ENCODE peak calls at places on chromosomes 3 and 15, in nine cellular contexts. R is astrocyte of the cerebellum, F is AG04450, W is PC-9, A is coronary artery, X is right atrium auricular region, U is WERI-Rb-1, V is astrocyte, M is brain microvascular endothelial cell. D is an unnamed sample.

GRCh38 chr3:29454326-29454725 is 173.5 kb downstream of the RBMS3 start:
- DNase-seq in V (no peak), X (no peak), W (no peak), A (no peak), R (no peak), U (no peak), F (no peak), M (no peak), D (no peak)

GRCh38 chr3:40464339-40465110 is 7.4 kb downstream of the RPL14 start:
- DNase-seq in U (no peak), F (no peak), X (no peak), W (no peak), M (no peak), V (no peak), R (no peak), A (no peak), D (no peak)

GRCh38 chr3:130412991-130413390 is 67.5 kb downstream of the COL6A5 start:
- DNase-seq in W (no peak), X (no peak), U (no peak), F (no peak), A (no peak), M (no peak), R (no peak), V (no peak), D (no peak)

GRCh38 chr15:41417418-41417811 is 520 bp downstream of the RTF1 start:
- DNase-seq in A (no peak), V (no peak), X (no peak), U (no peak), M (peak), F (no peak), R (no peak), W (no peak), D (peak)

GRCh38 chr3:158748237-158748828 is 16.1 kb upstream of the RARRES1 start:
- DNase-seq in A (peak), R (no peak), U (no peak), F (no peak), V (no peak), X (no peak), M (peak), W (peak), D (no peak)

GRCh38 chr3:45367451-45367850 is 20.9 kb upstream of the LARS2 start:
- DNase-seq in M (peak), W (no peak), U (no peak), F (peak), A (no peak), R (no peak), X (no peak), V (peak), D (peak)

GRCh38 chr3:56413911-56414310 is 54.4 kb downstream of the ERC2 start:
- DNase-seq in X (no peak), A (no peak), F (no peak), W (no peak), V (no peak), U (no peak), R (no peak), M (no peak), D (no peak)

GRCh38 chr3:134917631-134918030 is 122.6 kb downstream of the EPHB1 start:
- DNase-seq in F (no peak), V (no peak), W (no peak), U (no peak), R (no peak), M (no peak), A (no peak), X (no peak), D (peak)

GRCh38 chr15:31214864-31215489 is 111.7 kb upstream of the KLF13 start:
- DNase-seq in X (peak), R (no peak), V (no peak), U (no peak), F (no peak), M (no peak), W (no peak), A (no peak), D (peak)

GRCh38 chr15:68555348-68556037 is 23.3 kb upstream of the CORO2B start:
- DNase-seq in A (no peak), U (no peak), F (no peak), V (no peak), X (peak), M (no peak), R (no peak), W (no peak), D (no peak)

GRCh38 chr3:69160525-69160924 is 38.1 kb upstream of the LMOD3 start:
- DNase-seq in X (no peak), V (no peak), U (no peak), A (no peak), F (no peak), R (no peak), M (no peak), W (no peak), D (no peak)

GRCh38 chr3:153219147-153219546 is 57.1 kb downstream of the RAP2B start:
- DNase-seq in F (no peak), V (peak), W (no peak), A (no peak), M (no peak), R (no peak), U (no peak), X (no peak), D (peak)

GRCh38 chr3:16800361-16800760 is 84.4 kb upstream of the PLCL2 start:
- DNase-seq in R (no peak), X (no peak), A (no peak), F (no peak), M (no peak), V (no peak), W (no peak), U (no peak), D (no peak)

GRCh38 chr3:109131276-109131675 is 5.2 kb upstream of the C3orf85 start:
- DNase-seq in U (no peak), V (peak), X (no peak), F (no peak), W (no peak), M (no peak), A (no peak), R (no peak), D (no peak)

GRCh38 chr3:166187237-166187636 is 350.0 kb upstream of the BCHE start:
- DNase-seq in A (no peak), U (no peak), X (no peak), W (no peak), F (no peak), M (no peak), R (no peak), V (no peak), D (no peak)

GRCh38 chr3:180036092-180036677 is 552 bp downstream of the PEX5L start:
- DNase-seq in U (no peak), A (no peak), W (no peak), M (no peak), R (no peak), F (no peak), V (no peak), X (no peak), D (no peak)

GRCh38 chr3:189512039-189512438 is 119.2 kb upstream of the TP63 start:
- DNase-seq in W (no peak), X (no peak), M (no peak), A (no peak), V (no peak), U (no peak), R (no peak), F (no peak), D (no peak)

GRCh38 chr3:186782542-186783069 is 771 bp upstream of the EIF4A2 start:
- DNase-seq in M (no peak), U (no peak), V (no peak), X (no peak), W (no peak), R (no peak), F (no peak), A (no peak), D (no peak)

GRCh38 chr3:52182203-52182602 is 15.8 kb upstream of the ALAS1 start:
- DNase-seq in U (no peak), F (no peak), V (no peak), X (no peak), A (no peak), R (no peak), W (peak), M (no peak), D (no peak)

GRCh38 chr3:41600616-41601015 is 361.3 kb downstream of the ULK4 start:
- DNase-seq in R (peak), W (no peak), A (no peak), V (peak), M (no peak), F (no peak), U (no peak), X (no peak), D (no peak)

GRCh38 chr3:66577804-66578203 is 77.0 kb upstream of the LRIG1 start:
- DNase-seq in A (no peak), X (no peak), W (no peak), F (no peak), M (no peak), R (no peak), V (no peak), U (no peak), D (no peak)

GRCh38 chr3:15500107-15500724 is 21.3 kb downstream of the COLQ start:
- DNase-seq in M (no peak), A (no peak), F (no peak), X (no peak), V (no peak), U (no peak), R (no peak), W (no peak), D (no peak)

GRCh38 chr3:177596248-177596821 is 399.1 kb upstream of the TBL1XR1 start:
- DNase-seq in U (no peak), F (no peak), A (no peak), W (peak), M (no peak), R (peak), X (no peak), V (peak), D (peak)

GRCh38 chr3:20326537-20326936 is 140.5 kb upstream of the SGO1 start:
- DNase-seq in A (no peak), X (no peak), F (no peak), R (no peak), W (peak), U (no peak), V (peak), M (peak), D (no peak)

GRCh38 chr15:68417897-68418296 is 14.1 kb downstream of the ITGA11 start:
- DNase-seq in V (peak), U (no peak), A (no peak), W (no peak), M (no peak), X (peak), R (no peak), F (no peak), D (peak)

GRCh38 chr3:52769786-52770445 is 824 bp downstream of the NEK4 start:
- DNase-seq in A (no peak), R (no peak), M (no peak), U (no peak), F (no peak), V (no peak), W (no peak), X (no peak), D (peak)

GRCh38 chr15:42107483-42107882 is 13.1 kb upstream of the PLA2G4D start:
- DNase-seq in R (no peak), F (no peak), V (no peak), X (no peak), A (no peak), W (no peak), M (no peak), U (no peak), D (no peak)

GRCh38 chr3:65732060-65732933 is 306.4 kb downstream of the MAGI1 start:
- DNase-seq in U (peak), M (peak), X (no peak), V (peak), W (peak), R (peak), A (no peak), F (peak), D (peak)

GRCh38 chr3:17745301-17745700 is 2.9 kb upstream of the TBC1D5 start:
- DNase-seq in A (no peak), V (no peak), R (no peak), X (no peak), F (no peak), U (no peak), W (no peak), M (no peak), D (no peak)

GRCh38 chr15:25391971-25392733 is 46.7 kb downstream of the UBE3A start:
- DNase-seq in F (no peak), U (no peak), M (peak), X (no peak), W (no peak), V (peak), A (no peak), R (no peak), D (peak)

GRCh38 chr15:90306560-90306959 is 41.1 kb downstream of the NGRN start:
- DNase-seq in M (no peak), X (peak), V (no peak), F (no peak), A (no peak), R (no peak), U (no peak), W (no peak), D (no peak)

GRCh38 chr15:85707519-85708338 is 87.0 kb downstream of the KLHL25 start:
- DNase-seq in W (no peak), V (peak), R (no peak), M (peak), F (no peak), X (no peak), A (no peak), U (no peak), D (peak)

GRCh38 chr3:48563382-48563918 is at the start of gene UCN2:
- DNase-seq in X (no peak), A (no peak), V (no peak), W (no peak), F (no peak), R (no peak), M (peak), U (peak), D (peak)

GRCh38 chr3:134640872-134641470 is 9.9 kb downstream of the KY start:
- DNase-seq in W (no peak), A (peak), R (no peak), V (no peak), X (peak), M (peak), U (peak), F (no peak), D (peak)

GRCh38 chr3:101381809-101382208 is 61.4 kb upstream of the IMPG2 start:
- DNase-seq in F (no peak), A (no peak), V (peak), M (peak), R (peak), W (peak), U (no peak), X (no peak), D (peak)

GRCh38 chr3:188947401-188947982 is 224.3 kb upstream of the TPRG1 start:
- DNase-seq in V (peak), W (peak), U (peak), F (no peak), A (peak), M (peak), X (peak), R (peak), D (peak)

GRCh38 chr15:32994810-32995424 is 199.6 kb downstream of the FMN1 start:
- DNase-seq in X (no peak), R (peak), F (no peak), M (peak), W (no peak), V (peak), U (no peak), A (no peak), D (peak)

GRCh38 chr3:132545471-132545870 is 51.6 kb upstream of the ACKR4 start:
- DNase-seq in F (no peak), W (no peak), M (no peak), X (no peak), U (no peak), A (no peak), V (no peak), R (no peak), D (peak)

GRCh38 chr15:55872471-55872870 is 120.9 kb downstream of the NEDD4 start:
- DNase-seq in M (no peak), U (no peak), R (no peak), A (no peak), V (no peak), X (no peak), W (no peak), F (no peak), D (no peak)

GRCh38 chr3:138082085-138082991 is 33.1 kb downstream of the DZIP1L start:
- DNase-seq in A (no peak), X (peak), M (peak), V (peak), W (peak), U (no peak), R (peak), F (peak), D (peak)
- H3K4me3 ChIP-seq in A (peak), X (no peak), M (peak), V (peak), W (no peak), U (no peak), R (peak), F (peak), D (peak)

DNA sequence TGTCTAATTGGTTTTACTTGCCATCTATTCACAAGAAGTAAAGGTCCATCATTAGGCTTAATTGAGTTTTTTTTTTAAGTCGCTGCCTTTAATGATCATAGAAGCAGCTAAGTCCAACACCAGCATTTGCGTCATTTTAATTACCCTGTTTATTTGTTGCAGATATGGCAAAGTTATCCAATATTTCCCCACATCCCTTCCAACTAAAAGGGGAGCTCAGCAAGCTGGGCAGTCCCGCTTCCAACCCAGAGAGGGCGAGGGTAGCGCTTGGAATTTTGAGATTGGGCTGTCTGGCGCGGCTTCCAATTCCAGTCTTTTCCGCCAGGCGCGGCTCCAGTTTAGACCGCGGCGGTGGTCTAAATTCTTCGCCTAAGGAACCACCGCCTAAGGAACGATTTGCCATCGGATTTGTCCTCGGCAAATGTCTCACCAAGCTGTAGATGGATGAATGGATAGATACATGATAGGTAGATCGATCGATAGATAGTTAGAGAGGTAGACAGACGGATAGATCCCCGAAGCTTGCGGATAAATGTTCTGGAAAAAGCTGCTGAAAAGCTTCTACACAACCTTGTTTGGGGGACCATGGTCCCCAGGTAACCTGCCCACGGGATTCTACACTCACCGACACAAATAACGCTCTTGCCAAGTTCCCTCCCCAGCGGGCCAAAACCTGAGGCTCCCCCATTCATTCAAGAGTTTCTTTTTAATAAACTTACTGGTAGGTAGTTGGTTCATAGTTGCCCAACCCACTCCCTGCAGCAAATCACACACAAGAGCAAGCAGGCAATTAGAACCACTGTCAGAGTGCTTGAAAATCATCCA is 49.2 kb downstream of the ZIC4 start:
- DNase-seq in R (no peak), W (no peak), X (no peak), V (no peak), U (no peak), F (no peak), A (no peak), M (no peak), D (no peak)
- TF ChIP-seq CTCF in R (peak), W (no peak), X (no peak), V (peak), U (no peak), F (peak), A (no peak), M (peak), D (peak)

GRCh38 chr3:46986782-46987484 is 7.5 kb downstream of the NBEAL2 start:
- DNase-seq in M (no peak), U (peak), V (no peak), F (no peak), R (no peak), W (no peak), X (no peak), A (no peak), D (no peak)
- H3K4me3 ChIP-seq in M (no peak), U (peak), V (no peak), F (no peak), R (no peak), W (no peak), X (no peak), A (no peak), D (no peak)

DNA sequence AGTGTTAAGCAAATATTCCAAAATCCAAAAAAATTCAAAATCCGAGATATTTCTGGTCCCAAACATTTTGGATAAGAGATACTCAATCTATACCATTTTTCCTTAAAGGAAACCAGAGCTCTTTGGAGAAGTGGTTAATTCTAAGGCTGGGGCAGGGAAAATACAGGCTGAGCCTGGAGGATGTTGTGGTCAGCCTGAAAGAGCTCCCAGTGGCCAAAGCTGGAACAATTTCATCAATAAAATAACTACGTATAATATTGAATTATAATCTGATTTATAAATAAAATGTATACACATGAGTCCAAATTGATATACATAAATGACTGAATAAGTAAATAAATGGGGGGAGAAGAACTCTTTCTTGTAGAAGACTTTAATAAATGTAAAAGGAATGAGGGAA is 24.6 kb downstream of the PPARG start:
- DNase-seq in M (no peak), F (no peak), W (no peak), V (no peak), X (no peak), U (no peak), A (no peak), R (no peak), D (no peak)
- TF ChIP-seq CTCF in M (peak), F (peak), W (no peak), V (no peak), X (no peak), U (no peak), A (no peak), R (peak), D (no peak)

GRCh38 chr3:28151207-28151550 is 90.2 kb upstream of the CMC1 start:
- DNase-seq in X (no peak), W (no peak), R (no peak), V (no peak), A (no peak), M (no peak), F (no peak), U (no peak), D (no peak)

GRCh38 chr3:28149960-28150359 is 91.5 kb upstream of the CMC1 start:
- DNase-seq in A (no peak), M (no peak), X (no peak), U (no peak), W (no peak), V (no peak), R (no peak), F (no peak), D (no peak)

GRCh38 chr3:28150465-28151206 is 90.8 kb upstream of the CMC1 start:
- DNase-seq in W (no peak), U (no peak), M (no peak), V (no peak), A (no peak), F (no peak), X (no peak), R (no peak), D (peak)

GRCh38 chr3:28151608-28152228 is 89.7 kb upstream of the CMC1 start:
- DNase-seq in W (no peak), U (no peak), M (no peak), X (no peak), A (no peak), R (no peak), F (no peak), V (no peak), D (no peak)
- H3K4me3 ChIP-seq in W (no peak), U (no peak), M (no peak), X (no peak), A (peak), R (no peak), F (no peak), V (no peak), D (no peak)

DNA sequence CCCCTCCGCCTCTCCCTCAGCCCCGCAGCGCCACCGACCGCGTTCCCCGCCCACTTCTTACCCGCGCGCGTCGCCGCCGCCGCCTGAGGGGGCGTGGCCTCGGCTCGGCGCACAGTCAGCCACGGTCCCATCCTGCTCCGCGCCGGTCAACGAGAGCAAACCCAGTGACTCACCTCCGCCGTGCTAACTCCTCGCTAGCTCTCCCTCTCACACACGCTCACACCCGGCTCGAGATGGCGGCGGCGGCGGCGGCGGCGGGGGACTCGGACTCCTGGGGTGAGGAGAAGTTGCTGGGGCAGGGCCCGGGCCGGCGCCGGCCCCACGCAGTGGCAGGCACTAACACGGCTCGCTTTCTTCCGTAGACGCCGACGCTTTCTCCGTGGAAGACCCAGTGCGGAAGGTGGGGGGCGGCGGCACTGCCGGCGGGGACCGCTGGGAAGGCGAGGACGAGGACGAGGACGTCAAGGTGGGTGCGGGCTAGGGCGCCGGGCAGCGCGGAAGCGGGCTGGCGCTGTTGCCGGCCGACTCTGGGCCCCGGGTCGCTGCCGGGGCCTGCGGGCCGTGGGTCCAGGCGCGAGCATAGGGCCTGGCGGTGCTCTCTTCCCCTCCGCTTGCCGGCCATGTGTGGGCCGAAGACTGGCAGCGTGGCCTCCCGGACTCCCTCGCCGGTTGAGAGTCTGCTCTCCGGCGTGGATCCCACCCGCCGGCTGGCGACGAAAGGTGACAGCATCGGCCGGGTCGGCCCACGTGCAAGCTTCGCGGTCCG is at the start of gene EIF3J:
- DNase-seq in U (peak), A (peak), X (peak), W (peak), F (peak), V (peak), M (peak), R (peak), D (peak)
- TF ChIP-seq CTCF in U (no peak), A (no peak), X (no peak), W (no peak), F (no peak), V (no peak), M (no peak), R (no peak), D (no peak)